ENCODE peak calls at places on chromosomes 16 and 17, in nine cellular contexts. N is CD8-positive, alpha-beta memory T cell; O is midbrain; U is ELR; C is AG04449; B is K562; K is ACHN; E is MG63; J is Karpas-422. H is an unnamed sample.

GRCh38 chr17:36546418-36547093 is 1.8 kb downstream of the GGNBP2 start:
- DNase-seq in N (no peak), O (no peak), U (peak), C (no peak), B (no peak), K (peak), E (no peak), J (peak), H (no peak)

GRCh38 chr17:61862105-61862574 is 1.2 kb downstream of the BRIP1 start:
- DNase-seq in N (no peak), O (no peak), U (peak), C (no peak), B (peak), K (peak), E (no peak), J (peak), H (peak)

GRCh38 chr16:4477966-4478365 is 1.8 kb downstream of the HMOX2 start:
- DNase-seq in N (no peak), O (no peak), U (peak), C (no peak), B (no peak), K (peak), E (peak), J (no peak), H (no peak)

GRCh38 chr17:78230252-78230962 is 1.0 kb upstream of the TMEM235 start:
- DNase-seq in N (no peak), O (no peak), U (no peak), C (no peak), B (no peak), K (no peak), E (no peak), J (no peak), H (no peak)

GRCh38 chr17:78176548-78177025 is 8.2 kb downstream of the SYNGR2 start:
- DNase-seq in N (peak), O (peak), U (peak), C (no peak), B (peak), K (peak), E (no peak), J (peak), H (no peak)

GRCh38 chr17:6894206-6894528 is 62.6 kb upstream of the TEKT1 start:
- DNase-seq in N (no peak), O (no peak), U (peak), C (no peak), B (no peak), K (no peak), E (no peak), J (peak), H (no peak)

GRCh38 chr17:34177642-34178041 is 77.4 kb upstream of the CCL2 start:
- DNase-seq in N (no peak), O (no peak), U (peak), C (no peak), B (no peak), K (no peak), E (no peak), J (no peak), H (no peak)

GRCh38 chr16:57169327-57169726 is 16.5 kb downstream of the PSME3IP1 start:
- DNase-seq in N (no peak), O (peak), U (no peak), C (no peak), B (no peak), K (no peak), E (no peak), J (no peak), H (no peak)

GRCh38 chr16:57606847-57607501 is 21.5 kb upstream of the ADGRG1 start:
- DNase-seq in N (no peak), O (no peak), U (no peak), C (no peak), B (no peak), K (no peak), E (no peak), J (no peak), H (peak)

GRCh38 chr17:48530887-48531272 is at the start of gene HOXB1:
- DNase-seq in N (no peak), O (no peak), U (no peak), C (no peak), B (no peak), K (no peak), E (no peak), J (no peak), H (no peak)

GRCh38 chr16:31135535-31136286 is at the start of gene PRSS8:
- DNase-seq in N (no peak), O (no peak), U (no peak), C (no peak), B (peak), K (peak), E (no peak), J (no peak), H (no peak)

GRCh38 chr17:76659928-76660614 is 16.5 kb upstream of the ST6GALNAC1 start:
- DNase-seq in N (no peak), O (no peak), U (no peak), C (no peak), B (peak), K (peak), E (peak), J (no peak), H (no peak)

GRCh38 chr16:87286839-87287626 is 30.2 kb downstream of the C16orf95 start:
- DNase-seq in N (no peak), O (no peak), U (no peak), C (no peak), B (no peak), K (no peak), E (no peak), J (no peak), H (no peak)

GRCh38 chr17:38735161-38735997 is 5.2 kb downstream of the CISD3 start:
- DNase-seq in N (peak), O (peak), U (peak), C (no peak), B (peak), K (peak), E (peak), J (peak), H (peak)

GRCh38 chr17:80265205-80266068 is 4.8 kb downstream of the RNF213 start:
- DNase-seq in N (peak), O (no peak), U (no peak), C (no peak), B (no peak), K (no peak), E (no peak), J (no peak), H (no peak)

GRCh38 chr16:56817056-56817455 is 48.0 kb upstream of the SLC12A3 start:
- DNase-seq in N (no peak), O (no peak), U (no peak), C (no peak), B (no peak), K (no peak), E (no peak), J (no peak), H (no peak)

GRCh38 chr17:61234102-61234750 is 165.4 kb upstream of the TBX2 start:
- DNase-seq in N (no peak), O (no peak), U (no peak), C (no peak), B (no peak), K (no peak), E (no peak), J (no peak), H (no peak)

GRCh38 chr17:80957461-80957941 is 34.1 kb upstream of the CHMP6 start:
- DNase-seq in N (no peak), O (no peak), U (no peak), C (no peak), B (no peak), K (no peak), E (no peak), J (no peak), H (no peak)

GRCh38 chr17:72682597-72682996 is 409.9 kb downstream of the SLC39A11 start:
- DNase-seq in N (no peak), O (no peak), U (peak), C (no peak), B (no peak), K (no peak), E (no peak), J (no peak), H (peak)

GRCh38 chr16:69078073-69078472 is 27.4 kb upstream of the HAS3 start:
- DNase-seq in N (no peak), O (no peak), U (no peak), C (no peak), B (no peak), K (no peak), E (no peak), J (no peak), H (no peak)

GRCh38 chr17:65985571-65985970 is 206.4 kb downstream of the CEP112 start:
- DNase-seq in N (no peak), O (no peak), U (peak), C (no peak), B (no peak), K (no peak), E (no peak), J (no peak), H (no peak)

GRCh38 chr17:76772842-76773521 is 35.1 kb downstream of the MFSD11 start:
- DNase-seq in N (peak), O (no peak), U (peak), C (peak), B (peak), K (peak), E (peak), J (no peak), H (peak)

GRCh38 chr17:47700471-47701449 is 6.8 kb downstream of the TBKBP1 start:
- DNase-seq in N (no peak), O (no peak), U (no peak), C (no peak), B (no peak), K (no peak), E (no peak), J (no peak), H (no peak)

GRCh38 chr17:76371656-76372628 is 12.5 kb upstream of the SPHK1 start:
- DNase-seq in N (no peak), O (no peak), U (peak), C (peak), B (no peak), K (no peak), E (peak), J (peak), H (no peak)